ENCODE peak calls at places on chromosomes 6 and 20, in nine cellular contexts. One of them, this sample, is unnamed.
A peak's percentile ranks its signal among the peaks of the same experiment; 100 is the strongest.

GRCh38 chr6:1971612-1972011 is 273.8 kb downstream of the GMDS start:
- DNase-seq in NCI-H748 treated with DMSO at 0.1 percent for 48 hours: no peak
- DNase-seq in hypothalamus: no peak
- DNase-seq in OCI-M1: no peak
- DNase-seq in DMS 273 treated with DMSO at 0.1 percent for 48 hours: no peak
- DNase-seq in mucosa of descending colon: no peak
- DNase-seq in right lobe of liver: no peak
- DNase-seq in lung microvascular endothelial cell: no peak
- DNase-seq in stimulated activated CD4-positive, alpha-beta T cell treated with anti-CD3 and anti-CD28 coated beads, Interleukin-2, amount 100 ng/mL, for 24 hours: no peak
- DNase-seq in this sample: no peak

GRCh38 chr6:14406616-14407343 is 289.2 kb downstream of the CD83 start:
- DNase-seq in NCI-H748 treated with DMSO at 0.1 percent for 48 hours: peak; percentile 70
- DNase-seq in lung microvascular endothelial cell: no peak
- DNase-seq in DMS 273 treated with DMSO at 0.1 percent for 48 hours: peak; percentile 43
- DNase-seq in mucosa of descending colon: no peak
- DNase-seq in OCI-M1: no peak
- DNase-seq in stimulated activated CD4-positive, alpha-beta T cell treated with anti-CD3 and anti-CD28 coated beads, Interleukin-2, amount 100 ng/mL, for 24 hours: no peak
- DNase-seq in right lobe of liver: no peak
- DNase-seq in hypothalamus: no peak
- DNase-seq in this sample: no peak

GRCh38 chr6:150987371-150987828 is 121.9 kb downstream of the MTHFD1L start:
- DNase-seq in OCI-M1: no peak
- DNase-seq in DMS 273 treated with DMSO at 0.1 percent for 48 hours: no peak
- DNase-seq in mucosa of descending colon: no peak
- DNase-seq in right lobe of liver: no peak
- DNase-seq in stimulated activated CD4-positive, alpha-beta T cell treated with anti-CD3 and anti-CD28 coated beads, Interleukin-2, amount 100 ng/mL, for 24 hours: peak; percentile 28
- DNase-seq in lung microvascular endothelial cell: no peak
- DNase-seq in NCI-H748 treated with DMSO at 0.1 percent for 48 hours: no peak
- DNase-seq in hypothalamus: no peak
- DNase-seq in this sample: peak; percentile 72

GRCh38 chr6:1704711-1705110 is 95.0 kb downstream of the FOXC1 start:
- DNase-seq in NCI-H748 treated with DMSO at 0.1 percent for 48 hours: no peak
- DNase-seq in right lobe of liver: no peak
- DNase-seq in lung microvascular endothelial cell: no peak
- DNase-seq in hypothalamus: no peak
- DNase-seq in mucosa of descending colon: no peak
- DNase-seq in stimulated activated CD4-positive, alpha-beta T cell treated with anti-CD3 and anti-CD28 coated beads, Interleukin-2, amount 100 ng/mL, for 24 hours: no peak
- DNase-seq in DMS 273 treated with DMSO at 0.1 percent for 48 hours: no peak
- DNase-seq in OCI-M1: no peak
- DNase-seq in this sample: no peak

GRCh38 chr6:143539723-143540122 is 28.2 kb upstream of the FUCA2 start:
- DNase-seq in DMS 273 treated with DMSO at 0.1 percent for 48 hours: no peak
- DNase-seq in NCI-H748 treated with DMSO at 0.1 percent for 48 hours: no peak
- DNase-seq in mucosa of descending colon: no peak
- DNase-seq in OCI-M1: no peak
- DNase-seq in stimulated activated CD4-positive, alpha-beta T cell treated with anti-CD3 and anti-CD28 coated beads, Interleukin-2, amount 100 ng/mL, for 24 hours: no peak
- DNase-seq in right lobe of liver: no peak
- DNase-seq in hypothalamus: no peak
- DNase-seq in lung microvascular endothelial cell: no peak
- DNase-seq in this sample: peak; percentile 69

GRCh38 chr6:20056350-20056992 is 155.8 kb downstream of the MBOAT1 start:
- DNase-seq in NCI-H748 treated with DMSO at 0.1 percent for 48 hours: peak; percentile 95
- DNase-seq in lung microvascular endothelial cell: peak; percentile 37
- DNase-seq in mucosa of descending colon: no peak
- DNase-seq in stimulated activated CD4-positive, alpha-beta T cell treated with anti-CD3 and anti-CD28 coated beads, Interleukin-2, amount 100 ng/mL, for 24 hours: no peak
- DNase-seq in right lobe of liver: no peak
- DNase-seq in DMS 273 treated with DMSO at 0.1 percent for 48 hours: no peak
- DNase-seq in OCI-M1: peak; percentile 84
- DNase-seq in hypothalamus: no peak
- DNase-seq in this sample: no peak

GRCh38 chr6:29887819-29888581 is 54.3 kb upstream of the HLA-A start:
- DNase-seq in hypothalamus: peak; percentile 27
- DNase-seq in OCI-M1: peak; percentile 89
- DNase-seq in mucosa of descending colon: peak; percentile 93
- DNase-seq in stimulated activated CD4-positive, alpha-beta T cell treated with anti-CD3 and anti-CD28 coated beads, Interleukin-2, amount 100 ng/mL, for 24 hours: peak; percentile 81
- DNase-seq in DMS 273 treated with DMSO at 0.1 percent for 48 hours: no peak
- DNase-seq in NCI-H748 treated with DMSO at 0.1 percent for 48 hours: peak; percentile 40
- DNase-seq in right lobe of liver: peak; percentile 91
- DNase-seq in lung microvascular endothelial cell: peak; percentile 40
- DNase-seq in this sample: peak; percentile 95

GRCh38 chr6:35359346-35359743 is 17.0 kb downstream of the PPARD start:
- DNase-seq in DMS 273 treated with DMSO at 0.1 percent for 48 hours: no peak
- DNase-seq in lung microvascular endothelial cell: no peak
- DNase-seq in NCI-H748 treated with DMSO at 0.1 percent for 48 hours: no peak
- DNase-seq in stimulated activated CD4-positive, alpha-beta T cell treated with anti-CD3 and anti-CD28 coated beads, Interleukin-2, amount 100 ng/mL, for 24 hours: no peak
- DNase-seq in OCI-M1: no peak
- DNase-seq in mucosa of descending colon: no peak
- DNase-seq in hypothalamus: no peak
- DNase-seq in right lobe of liver: no peak
- DNase-seq in this sample: peak; percentile 14

GRCh38 chr6:72553531-72554202 is 68.2 kb upstream of the KCNQ5 start:
- DNase-seq in lung microvascular endothelial cell: peak; percentile 18
- DNase-seq in DMS 273 treated with DMSO at 0.1 percent for 48 hours: no peak
- DNase-seq in mucosa of descending colon: no peak
- DNase-seq in OCI-M1: peak; percentile 60
- DNase-seq in stimulated activated CD4-positive, alpha-beta T cell treated with anti-CD3 and anti-CD28 coated beads, Interleukin-2, amount 100 ng/mL, for 24 hours: no peak
- DNase-seq in hypothalamus: no peak
- DNase-seq in right lobe of liver: no peak
- DNase-seq in NCI-H748 treated with DMSO at 0.1 percent for 48 hours: peak; percentile 60
- DNase-seq in this sample: no peak

GRCh38 chr20:64063389-64064144 is 569 bp downstream of the TCEA2 start:
- DNase-seq in right lobe of liver: peak; percentile 76
- DNase-seq in stimulated activated CD4-positive, alpha-beta T cell treated with anti-CD3 and anti-CD28 coated beads, Interleukin-2, amount 100 ng/mL, for 24 hours: peak; percentile 60
- DNase-seq in mucosa of descending colon: no peak
- DNase-seq in DMS 273 treated with DMSO at 0.1 percent for 48 hours: no peak
- DNase-seq in lung microvascular endothelial cell: no peak
- DNase-seq in OCI-M1: no peak
- DNase-seq in NCI-H748 treated with DMSO at 0.1 percent for 48 hours: no peak
- DNase-seq in hypothalamus: peak; percentile 44
- DNase-seq in this sample: peak; percentile 71

GRCh38 chr6:70956451-70957283 is at the start of gene B3GAT2:
- DNase-seq in stimulated activated CD4-positive, alpha-beta T cell treated with anti-CD3 and anti-CD28 coated beads, Interleukin-2, amount 100 ng/mL, for 24 hours: no peak
- DNase-seq in lung microvascular endothelial cell: peak; percentile 11
- DNase-seq in DMS 273 treated with DMSO at 0.1 percent for 48 hours: no peak
- DNase-seq in hypothalamus: peak; percentile 50
- DNase-seq in OCI-M1: no peak
- DNase-seq in NCI-H748 treated with DMSO at 0.1 percent for 48 hours: no peak
- DNase-seq in mucosa of descending colon: no peak
- DNase-seq in right lobe of liver: peak; percentile 57
- DNase-seq in this sample: no peak